ENCODE peak calls at places on chromosomes 1 and 21, in four cellular contexts. M is hypothalamus, V is HTR-8/SVneo, H is GM23338. N is an unnamed sample.

GRCh38 chr1:44894591-44894990 is 51.5 kb upstream of the PTCH2 start:
- DNase-seq in V (no peak), M (no peak), H (no peak), N (no peak)

GRCh38 chr1:183090386-183091006 is 67.3 kb downstream of the LAMC1 start:
- DNase-seq in H (no peak), V (no peak), M (no peak), N (no peak)

GRCh38 chr21:17784604-17785402 is 34.4 kb downstream of the C21orf91 start:
- DNase-seq in M (no peak), V (no peak), H (no peak), N (no peak)

GRCh38 chr21:32921632-32922230 is 104.0 kb upstream of the OLIG2 start:
- DNase-seq in H (peak), V (no peak), M (no peak), N (no peak)

GRCh38 chr1:110033421-110033820 is 1.0 kb upstream of the STRIP1 start:
- DNase-seq in H (no peak), V (no peak), M (no peak), N (no peak)

GRCh38 chr1:174445817-174446216 is 1.9 kb upstream of the GPR52 start:
- DNase-seq in H (peak), M (peak), V (no peak), N (no peak)

GRCh38 chr1:56824956-56825355 is 5.8 kb upstream of the FYB2 start:
- DNase-seq in V (no peak), M (no peak), H (no peak), N (no peak)

GRCh38 chr1:151811181-151811580 is 6.0 kb upstream of the LINGO4 start:
- DNase-seq in H (no peak), M (no peak), V (no peak), N (no peak)

GRCh38 chr1:57894315-57894714 is 470.5 kb upstream of the DAB1 start:
- DNase-seq in M (no peak), V (no peak), H (peak), N (no peak)

GRCh38 chr1:167305059-167305704 is 84.5 kb downstream of the POU2F1 start:
- DNase-seq in H (no peak), V (no peak), M (no peak), N (no peak)

GRCh38 chr1:41735587-41736290 is 183.0 kb downstream of the HIVEP3 start:
- DNase-seq in H (no peak), M (peak), V (no peak), N (peak)

GRCh38 chr1:116556289-116557006 is 14.4 kb downstream of the CD58 start:
- DNase-seq in H (no peak), M (no peak), V (no peak), N (no peak)

GRCh38 chr1:208204779-208205178 is 39.4 kb downstream of the PLXNA2 start:
- DNase-seq in V (no peak), M (no peak), H (no peak), N (no peak)

GRCh38 chr1:226199971-226200370 is 13.4 kb upstream of the ACBD3 start:
- DNase-seq in H (no peak), M (no peak), V (no peak), N (no peak)

GRCh38 chr1:231385118-231385748 is 36.9 kb downstream of the EGLN1 start:
- DNase-seq in M (no peak), H (no peak), V (no peak), N (no peak)

GRCh38 chr1:7679873-7680790 is 91.0 kb upstream of the VAMP3 start:
- DNase-seq in H (peak), V (peak), M (peak), N (peak)

GRCh38 chr1:206110161-206110560 is 7.0 kb downstream of the AVPR1B start:
- DNase-seq in M (no peak), V (no peak), H (no peak), N (no peak)

GRCh38 chr1:239112536-239112935 is 273.8 kb upstream of the CHRM3 start:
- DNase-seq in M (no peak), H (peak), V (no peak), N (no peak)

GRCh38 chr1:89587728-89588127 is 45.2 kb upstream of the LRRC8C start:
- DNase-seq in M (no peak), V (no peak), H (no peak), N (no peak)

GRCh38 chr1:44245066-44245465 is 31.8 kb downstream of the DMAP1 start:
- DNase-seq in H (no peak), M (no peak), V (no peak), N (no peak)

GRCh38 chr1:171221665-171222591 is 26.4 kb upstream of the FMO1 start:
- DNase-seq in M (no peak), H (no peak), V (no peak), N (no peak)

GRCh38 chr1:174982971-174983689 is 16.6 kb upstream of the CACYBP start:
- DNase-seq in V (no peak), H (peak), M (no peak), N (no peak)

GRCh38 chr1:223312705-223313414 is 51.1 kb downstream of the SUSD4 start:
- DNase-seq in V (no peak), M (no peak), H (no peak), N (no peak)